ENCODE peak calls at places on chromosomes 6 and 20, in six cellular contexts. F, N, E, P, S and L are unnamed samples.

GRCh38 chr6:16106991-16107787 is 21.7 kb upstream of the MYLIP start:
- DNase-seq in P (no peak), N (no peak), S (no peak), E (no peak), F (no peak), L (no peak)

GRCh38 chr6:49764571-49765236 is 20.5 kb upstream of the CRISP3 start:
- DNase-seq in S (no peak), P (no peak), N (no peak), F (no peak), E (peak), L (no peak)

GRCh38 chr6:82227770-82228169 is 19.8 kb downstream of the IBTK start:
- DNase-seq in N (no peak), E (no peak), P (no peak), S (no peak), F (no peak), L (no peak)

GRCh38 chr20:62730481-62730880 is 21.8 kb downstream of the NTSR1 start:
- DNase-seq in E (no peak), N (no peak), F (no peak), P (no peak), S (no peak), L (no peak)

GRCh38 chr20:41308726-41309413 is 8.7 kb downstream of the ZHX3 start:
- DNase-seq in E (no peak), S (no peak), F (no peak), N (peak), P (peak), L (no peak)

GRCh38 chr6:111663232-111663631 is 57.6 kb upstream of the TRAF3IP2 start:
- DNase-seq in N (no peak), E (peak), F (no peak), P (peak), S (no peak), L (no peak)

GRCh38 chr6:21791066-21791465 is 197.5 kb downstream of the SOX4 start:
- DNase-seq in S (no peak), F (no peak), E (no peak), P (no peak), N (no peak), L (no peak)

GRCh38 chr6:154596701-154597100 is 86.2 kb upstream of the CNKSR3 start:
- DNase-seq in F (no peak), S (no peak), P (no peak), N (no peak), E (no peak), L (no peak)

GRCh38 chr6:157665172-157665571 is 157.9 kb upstream of the SNX9 start:
- DNase-seq in F (no peak), S (no peak), P (no peak), N (no peak), E (no peak), L (no peak)

GRCh38 chr20:36847009-36847709 is 28.8 kb upstream of the TLDC2 start:
- DNase-seq in S (peak), E (peak), P (peak), F (no peak), N (peak), L (no peak)

DNA sequence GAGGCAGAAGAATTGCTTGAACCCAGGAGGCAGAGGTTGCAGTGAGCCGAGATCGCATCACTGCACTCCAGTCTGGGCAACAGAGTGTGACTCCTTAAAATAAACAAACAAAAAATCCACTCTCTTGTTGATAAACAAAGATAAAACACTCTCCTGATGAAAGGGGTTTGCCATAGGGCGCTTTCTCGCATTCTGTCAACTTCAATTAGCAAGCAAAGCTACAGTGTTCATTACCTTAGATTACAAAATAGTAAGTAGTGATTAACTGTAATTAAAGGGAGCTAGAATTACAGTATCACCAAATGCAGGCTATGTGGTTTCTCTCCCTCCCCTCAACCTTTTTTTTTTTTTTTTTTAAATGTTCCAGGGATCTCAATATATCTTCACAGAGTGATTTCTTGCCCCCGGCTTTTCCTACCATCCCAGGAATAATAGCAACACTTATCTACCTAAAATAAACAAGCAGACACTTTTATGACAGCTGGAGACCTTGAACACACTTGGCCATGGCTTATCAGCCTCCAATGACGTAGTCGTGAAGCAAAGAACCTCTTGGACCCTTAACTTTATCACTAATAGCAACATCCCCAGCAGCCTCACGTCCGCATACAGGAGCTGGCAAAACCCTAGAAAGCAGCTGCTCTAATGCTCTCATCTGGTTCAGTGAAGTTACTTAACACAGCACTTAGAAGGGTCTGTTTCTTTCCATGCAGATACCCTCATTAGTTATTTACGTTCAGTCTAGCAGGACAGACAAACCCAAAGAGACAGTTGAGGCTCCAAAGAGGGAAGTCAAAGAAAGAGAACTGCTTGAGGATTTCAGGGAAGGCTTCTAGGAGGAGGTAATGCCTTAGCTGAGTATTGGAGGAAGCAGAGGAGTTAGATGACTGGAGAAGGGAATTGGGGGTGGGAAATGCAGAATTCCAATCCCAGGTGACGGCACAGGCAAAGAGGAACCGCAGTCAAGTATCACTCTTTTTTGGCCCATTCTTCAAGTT is 37.9 kb upstream of the NEDD9 start:
- DNase-seq in N (peak), P (no peak), E (no peak), F (no peak), S (no peak), L (no peak)
- H3K9ac ChIP-seq in N (no peak), P (no peak), E (no peak), F (no peak), S (no peak), L (no peak)

GRCh38 chr6:83867043-83867442 is 7.6 kb downstream of the CYB5R4 start:
- DNase-seq in N (no peak), F (no peak), P (no peak), E (no peak), S (no peak), L (no peak)
- H3K9ac ChIP-seq in N (no peak), F (no peak), P (peak), E (no peak), S (no peak), L (no peak)

GRCh38 chr6:108116424-108116780 is 41.9 kb upstream of the OSTM1 start:
- DNase-seq in S (peak), P (no peak), N (no peak), E (no peak), F (no peak), L (no peak)
- H3K9ac ChIP-seq in S (no peak), P (no peak), N (no peak), E (no peak), F (no peak), L (no peak)

DNA sequence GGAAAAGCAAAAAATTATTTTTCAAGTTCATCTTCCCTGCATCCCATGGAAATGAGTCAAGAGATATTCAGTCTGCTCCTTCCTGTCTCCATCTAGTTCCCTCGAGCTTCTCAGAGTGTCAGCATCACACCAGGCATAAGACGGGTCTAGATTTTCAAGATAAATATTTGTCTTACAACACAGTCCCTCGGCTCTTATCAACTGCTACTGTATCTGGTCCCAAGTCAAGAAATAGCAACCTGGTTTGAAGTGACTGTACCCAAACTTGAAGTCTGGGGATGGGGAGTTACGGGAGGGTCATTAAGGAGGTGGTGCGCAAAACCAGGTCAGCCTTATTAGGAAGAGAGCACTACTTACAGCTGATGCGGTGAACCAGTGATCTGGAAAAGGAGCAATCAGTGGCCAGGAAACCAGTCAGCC is 29.8 kb downstream of the ZMYND8 start:
- DNase-seq in E (no peak), F (no peak), S (no peak), N (peak), P (peak), L (no peak)
- H3K9ac ChIP-seq in E (no peak), F (no peak), S (no peak), N (no peak), P (peak), L (no peak)

DNA sequence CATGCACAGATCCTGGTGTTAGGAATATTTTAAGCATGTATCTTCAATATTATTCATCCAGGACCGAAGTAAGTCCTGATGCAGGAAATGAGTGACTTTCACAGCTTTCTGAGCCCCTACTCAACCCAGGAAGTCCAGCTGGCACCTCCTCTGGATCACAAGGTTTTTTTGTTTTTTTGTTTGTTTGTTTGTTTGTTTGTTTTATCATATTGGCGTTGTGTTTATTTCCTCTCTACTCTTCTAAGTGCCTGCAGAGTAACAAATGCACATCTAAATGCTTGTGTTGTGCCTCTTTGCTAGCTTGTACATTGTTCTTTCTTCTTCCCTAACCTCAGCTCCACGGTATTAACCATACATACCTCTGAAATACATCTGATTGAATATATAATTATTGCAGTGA is 594.3 kb upstream of the ADGRB3 start:
- DNase-seq in P (no peak), F (no peak), N (no peak), S (peak), E (no peak), L (no peak)
- H3K9ac ChIP-seq in P (no peak), F (no peak), N (no peak), S (peak), E (no peak), L (no peak)

GRCh38 chr20:49630396-49630951 is 62.5 kb upstream of the PTGIS start:
- DNase-seq in P (no peak), N (no peak), F (no peak), S (peak), E (no peak), L (no peak)

GRCh38 chr20:49629606-49630005 is 61.7 kb upstream of the PTGIS start:
- DNase-seq in E (no peak), N (no peak), S (no peak), P (no peak), F (no peak), L (no peak)

GRCh38 chr20:49631856-49632418 is 64.0 kb upstream of the PTGIS start:
- DNase-seq in E (peak), P (no peak), F (no peak), N (no peak), S (no peak), L (no peak)

GRCh38 chr20:49633023-49633422 is 65.1 kb upstream of the PTGIS start:
- DNase-seq in S (no peak), N (no peak), E (no peak), F (no peak), P (no peak), L (no peak)

GRCh38 chr20:49631074-49631716 is 63.3 kb upstream of the PTGIS start:
- DNase-seq in E (no peak), S (no peak), F (no peak), N (peak), P (no peak), L (no peak)
- H3K9ac ChIP-seq in E (no peak), S (peak), F (no peak), N (no peak), P (no peak), L (no peak)

GRCh38 chr6:124964084-124964763 is 2.0 kb downstream of the RNF217 start:
- DNase-seq in N (peak), P (peak), F (no peak), S (no peak), E (peak), L (no peak)
- H3K9ac ChIP-seq in N (peak), P (peak), F (peak), S (no peak), E (no peak), L (no peak)

DNA sequence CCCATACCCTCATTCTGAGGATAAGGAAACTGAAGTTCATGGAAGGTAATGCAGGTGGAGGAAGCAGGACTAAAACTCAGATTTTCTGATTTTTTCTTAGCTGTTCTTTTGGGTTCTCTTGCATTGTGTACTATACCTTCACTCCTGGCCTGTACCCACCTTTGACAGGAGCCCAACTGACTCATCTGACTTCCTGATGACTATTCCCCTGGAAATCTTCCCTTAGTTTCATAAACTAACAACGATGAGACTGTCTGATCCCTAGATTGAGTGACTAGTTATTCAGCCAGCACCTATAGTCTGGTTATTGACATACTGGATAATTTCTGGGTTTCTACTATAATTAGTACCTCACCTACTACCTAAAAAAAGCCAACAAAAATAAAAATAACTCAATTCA is 10.1 kb downstream of the CRYBG1 start:
- DNase-seq in F (peak), P (peak), N (no peak), S (no peak), E (no peak), L (no peak)
- H3K9ac ChIP-seq in F (peak), P (no peak), N (no peak), S (no peak), E (no peak), L (peak)

GRCh38 chr6:13262302-13263006 is 65.9 kb downstream of the TBC1D7 start:
- DNase-seq in N (no peak), F (no peak), P (peak), E (no peak), S (peak), L (no peak)
- H3K9ac ChIP-seq in N (no peak), F (no peak), P (no peak), E (no peak), S (peak), L (no peak)

DNA sequence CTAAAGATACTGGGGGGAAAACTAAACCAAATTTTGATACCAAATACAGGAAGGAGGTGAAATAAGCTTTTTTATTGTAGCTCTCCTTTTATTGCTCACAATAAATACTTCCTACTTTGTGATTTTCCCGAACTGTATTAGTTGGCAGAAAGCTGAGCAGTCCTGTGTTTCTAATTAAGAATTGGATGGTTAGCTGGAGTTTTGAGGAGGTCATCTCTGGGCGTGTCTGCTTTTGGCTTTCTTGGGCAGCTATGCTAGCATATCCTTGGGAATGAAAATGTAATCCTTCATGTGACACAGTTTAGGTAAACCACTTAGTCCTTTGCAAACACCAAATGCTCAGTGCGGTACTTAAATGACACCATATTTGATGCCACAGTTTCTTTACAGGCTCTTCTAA is 67.5 kb downstream of the MTHFD1L start:
- DNase-seq in E (no peak), F (no peak), N (peak), S (no peak), P (peak), L (no peak)
- H3K9ac ChIP-seq in E (no peak), F (no peak), N (no peak), S (no peak), P (peak), L (no peak)